ENCODE peak calls at places on chromosome 15, in ten cellular contexts. L, R, I, U, E, M, D, Y, B and O are unnamed samples.

GRCh38 chr15:59152694-59153450 is 47.9 kb downstream of the CCNB2 start:
- DNase-seq in L (no peak), R (no peak), I (no peak), U (no peak), E (no peak), M (no peak), D (no peak), Y (no peak), B (no peak), O (no peak)

GRCh38 chr15:98727115-98728040 is 79.0 kb downstream of the IGF1R start:
- DNase-seq in L (peak), R (peak), I (peak), U (no peak), E (peak), M (peak), D (peak), Y (peak), B (peak), O (peak)

GRCh38 chr15:91186892-91187644 is 87.0 kb downstream of the SV2B start:
- DNase-seq in L (no peak), R (peak), I (peak), U (no peak), E (no peak), M (no peak), D (no peak), Y (peak), B (peak), O (peak)

GRCh38 chr15:65334586-65335231 is 30.2 kb downstream of the RNU5B-1 start:
- DNase-seq in L (peak), R (no peak), I (no peak), U (no peak), E (no peak), M (no peak), D (no peak), Y (no peak), B (peak), O (no peak)

GRCh38 chr15:52428297-52428696 is 100.4 kb downstream of the MYO5A start:
- DNase-seq in L (no peak), R (no peak), I (no peak), U (no peak), E (no peak), M (no peak), D (no peak), Y (no peak), B (no peak), O (no peak)

GRCh38 chr15:99174567-99174966 is 69.7 kb downstream of the SYNM start:
- DNase-seq in L (no peak), R (no peak), I (no peak), U (no peak), E (no peak), M (no peak), D (no peak), Y (no peak), B (no peak), O (no peak)

GRCh38 chr15:31463521-31464102 is 137.0 kb downstream of the KLF13 start:
- DNase-seq in L (no peak), R (no peak), I (no peak), U (no peak), E (peak), M (no peak), D (no peak), Y (no peak), B (no peak), O (no peak)

GRCh38 chr15:66995257-66995656 is 70.1 kb upstream of the SMAD3 start:
- DNase-seq in L (no peak), R (no peak), I (no peak), U (no peak), E (no peak), M (no peak), D (no peak), Y (no peak), B (peak), O (no peak)

GRCh38 chr15:56222302-56222701 is 21.4 kb downstream of the RFX7 start:
- DNase-seq in L (no peak), R (no peak), I (no peak), U (no peak), E (no peak), M (no peak), D (no peak), Y (no peak), B (no peak), O (no peak)

GRCh38 chr15:59501531-59502113 is 63.6 kb downstream of the FAM81A start:
- DNase-seq in L (no peak), R (no peak), I (peak), U (peak), E (no peak), M (no peak), D (peak), Y (peak), B (peak), O (peak)

GRCh38 chr15:90400759-90401314 is 12.8 kb downstream of the IQGAP1 start:
- DNase-seq in L (no peak), R (peak), I (peak), U (peak), E (peak), M (peak), D (peak), Y (peak), B (peak), O (no peak)

GRCh38 chr15:82680200-82681102 is 29.2 kb downstream of the AP3B2 start:
- DNase-seq in L (peak), R (peak), I (no peak), U (peak), E (no peak), M (no peak), D (peak), Y (peak), B (no peak), O (peak)

GRCh38 chr15:79195239-79195638 is 87.3 kb upstream of the ANKRD34C start:
- DNase-seq in L (no peak), R (no peak), I (no peak), U (no peak), E (no peak), M (no peak), D (no peak), Y (no peak), B (no peak), O (no peak)

GRCh38 chr15:90143176-90143655 is 40.9 kb upstream of the IDH2 start:
- DNase-seq in L (peak), R (peak), I (no peak), U (peak), E (no peak), M (peak), D (peak), Y (peak), B (peak), O (peak)

GRCh38 chr15:69165637-69166025 is 5.2 kb downstream of the GLCE start:
- DNase-seq in L (no peak), R (no peak), I (no peak), U (no peak), E (no peak), M (no peak), D (no peak), Y (no peak), B (no peak), O (no peak)

GRCh38 chr15:47737424-47737823 is 20.1 kb downstream of the SEMA6D start:
- DNase-seq in L (no peak), R (no peak), I (no peak), U (no peak), E (no peak), M (no peak), D (no peak), Y (no peak), B (peak), O (no peak)

GRCh38 chr15:81492303-81492702 is 118.3 kb upstream of the TMC3 start:
- DNase-seq in L (no peak), R (no peak), I (no peak), U (no peak), E (no peak), M (no peak), D (no peak), Y (no peak), B (no peak), O (no peak)

GRCh38 chr15:27479232-27480140 is 508.5 kb downstream of the GABRG3 start:
- DNase-seq in L (no peak), R (peak), I (no peak), U (no peak), E (no peak), M (no peak), D (no peak), Y (no peak), B (no peak), O (no peak)

GRCh38 chr15:95603802-95604201 is 726.7 kb upstream of the NR2F2 start:
- DNase-seq in L (no peak), R (no peak), I (no peak), U (no peak), E (no peak), M (no peak), D (no peak), Y (no peak), B (peak), O (no peak)

GRCh38 chr15:52678036-52678467 is 1.1 kb downstream of the ATOSA start:
- DNase-seq in L (peak), R (peak), I (peak), U (peak), E (peak), M (peak), D (peak), Y (peak), B (peak), O (peak)

GRCh38 chr15:69951511-69952209 is 146.1 kb downstream of the TLE3 start:
- DNase-seq in L (no peak), R (no peak), I (no peak), U (no peak), E (no peak), M (no peak), D (no peak), Y (no peak), B (peak), O (no peak)

GRCh38 chr15:81155375-81156218 is 21.5 kb downstream of the CFAP161 start:
- DNase-seq in L (no peak), R (peak), I (no peak), U (peak), E (peak), M (peak), D (no peak), Y (peak), B (peak), O (peak)

GRCh38 chr15:58628206-58629057 is 121.1 kb downstream of the ADAM10 start:
- DNase-seq in L (no peak), R (no peak), I (no peak), U (peak), E (no peak), M (no peak), D (no peak), Y (no peak), B (peak), O (no peak)

GRCh38 chr15:81954158-81954783 is 91.5 kb downstream of the MEX3B start:
- DNase-seq in L (no peak), R (no peak), I (no peak), U (no peak), E (no peak), M (no peak), D (no peak), Y (no peak), B (no peak), O (no peak)

GRCh38 chr15:36992454-36992853 is 107.9 kb downstream of the MEIS2 start:
- DNase-seq in L (no peak), R (no peak), I (no peak), U (no peak), E (no peak), M (no peak), D (no peak), Y (no peak), B (no peak), O (no peak)

GRCh38 chr15:101191242-101191641 is 60.6 kb downstream of the CHSY1 start:
- DNase-seq in L (no peak), R (no peak), I (no peak), U (no peak), E (no peak), M (no peak), D (no peak), Y (no peak), B (no peak), O (no peak)

GRCh38 chr15:66753687-66754377 is 51.8 kb downstream of the SMAD6 start:
- DNase-seq in L (peak), R (peak), I (no peak), U (no peak), E (no peak), M (no peak), D (no peak), Y (no peak), B (no peak), O (no peak)

GRCh38 chr15:20659265-20659664 is 117.7 kb upstream of the GOLGA6L6 start:
- DNase-seq in L (peak), R (peak), I (no peak), U (no peak), E (no peak), M (no peak), D (no peak), Y (no peak), B (no peak), O (no peak)

GRCh38 chr15:60982249-60982932 is 246.7 kb downstream of the RORA start:
- DNase-seq in L (no peak), R (no peak), I (no peak), U (no peak), E (no peak), M (no peak), D (no peak), Y (no peak), B (peak), O (no peak)

DNA sequence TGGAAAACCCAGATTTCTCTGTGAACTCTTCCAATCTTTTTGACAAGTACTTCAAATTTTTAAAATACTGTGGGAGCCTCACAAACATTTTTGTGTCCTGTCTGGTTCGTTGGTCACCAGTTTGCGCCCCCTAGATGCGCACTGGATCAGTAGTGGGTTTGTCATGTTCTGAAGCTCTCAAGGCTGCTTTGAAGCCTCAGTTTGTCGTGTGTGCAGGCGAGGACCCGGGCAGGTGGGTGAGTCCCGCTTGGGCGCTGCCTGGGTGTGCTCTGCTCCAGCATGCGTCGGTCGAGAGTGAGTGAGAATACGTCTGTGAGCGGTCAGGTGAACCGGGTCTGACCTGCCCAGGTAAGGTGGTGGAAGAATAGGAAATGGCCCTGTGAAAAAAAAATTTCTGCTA is 17.3 kb upstream of the AEN start:
- DNase-seq in L (no peak), R (peak), I (no peak), U (no peak), E (no peak), M (no peak), D (no peak), Y (no peak), B (no peak), O (no peak)
- TF ChIP-seq CTCF in L (no peak), R (no peak), I (no peak), U (no peak), E (no peak), M (no peak), D (no peak), Y (no peak), B (no peak), O (no peak)

DNA sequence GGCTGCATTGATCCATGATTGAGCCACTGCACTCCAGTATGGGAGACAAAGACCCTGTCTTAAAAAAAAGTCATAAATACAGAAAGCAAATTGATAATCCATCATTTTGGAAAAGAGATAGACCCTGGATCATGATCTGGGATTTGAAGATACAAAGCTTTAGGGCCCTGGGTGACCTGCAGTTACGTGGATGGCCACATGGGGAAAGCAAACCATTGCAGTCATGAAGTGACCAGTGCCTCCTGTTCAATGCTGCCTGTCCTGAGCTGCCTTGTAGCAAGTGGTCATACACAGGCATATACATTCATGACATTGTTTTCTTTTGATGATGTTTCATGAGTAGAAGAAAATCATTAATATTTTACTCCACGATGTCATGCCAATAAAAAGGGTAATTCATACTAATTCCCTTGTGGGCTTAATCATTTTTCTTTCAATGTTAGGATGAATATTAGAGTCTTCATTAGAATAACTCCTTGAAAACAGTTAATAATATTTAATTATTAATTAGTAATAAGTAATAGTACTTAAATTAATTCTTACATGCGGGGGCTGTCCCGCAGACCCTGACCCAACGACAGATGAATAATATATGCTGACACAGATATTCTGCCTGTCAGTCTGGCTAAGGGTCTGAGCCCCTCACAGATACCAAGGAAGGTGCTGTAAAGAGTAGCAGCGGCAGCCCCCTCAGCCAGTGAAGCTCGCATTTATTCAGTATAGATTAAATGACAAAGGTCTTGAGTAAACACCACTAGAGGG is 109.0 kb upstream of the UNC13C start:
- DNase-seq in L (no peak), R (no peak), I (no peak), U (no peak), E (no peak), M (no peak), D (no peak), Y (no peak), B (no peak), O (peak)
- TF ChIP-seq CTCF in L (no peak), R (no peak), I (peak), U (no peak), E (no peak), M (no peak), D (no peak), Y (peak), B (peak), O (peak)

DNA sequence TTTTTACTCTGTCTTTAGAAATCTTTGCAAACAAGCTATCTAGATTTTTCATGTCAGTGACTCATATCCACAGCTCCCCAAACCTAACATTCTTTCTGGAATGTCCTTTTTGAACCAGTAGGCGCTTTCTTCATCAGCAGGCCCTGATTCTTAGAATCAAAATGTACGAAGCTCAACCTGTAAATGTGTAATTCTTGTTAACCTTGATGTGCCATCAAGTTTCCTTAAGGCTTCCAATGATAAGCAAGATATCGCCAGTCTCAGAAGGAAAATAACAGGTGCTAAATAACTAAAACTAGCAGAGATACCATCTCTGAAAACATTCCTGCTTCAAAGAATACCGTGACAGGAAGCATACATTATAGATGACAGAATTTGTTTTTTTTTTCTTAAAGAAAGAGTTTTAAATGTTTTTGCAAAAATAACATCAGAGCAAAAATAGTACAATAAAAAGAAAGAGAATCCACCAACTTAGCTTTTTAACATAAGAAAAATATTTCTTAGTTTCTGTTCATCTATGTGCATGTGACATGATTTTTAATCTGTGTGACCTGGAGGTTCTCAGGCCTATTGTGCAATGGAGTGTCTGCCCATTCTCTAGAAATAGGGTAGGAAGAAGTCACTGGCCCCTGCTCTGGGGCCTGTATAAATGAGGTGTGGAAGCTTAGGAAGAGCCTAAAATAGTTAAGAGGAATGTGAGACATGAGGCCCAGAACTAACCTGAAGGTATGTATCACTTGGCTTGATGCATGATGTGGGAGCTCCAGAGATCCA is 14.7 kb upstream of the SECISBP2L start:
- DNase-seq in L (no peak), R (no peak), I (no peak), U (no peak), E (no peak), M (no peak), D (no peak), Y (no peak), B (peak), O (no peak)
- TF ChIP-seq CTCF in L (no peak), R (no peak), I (no peak), U (no peak), E (no peak), M (no peak), D (no peak), Y (no peak), B (no peak), O (no peak)

DNA sequence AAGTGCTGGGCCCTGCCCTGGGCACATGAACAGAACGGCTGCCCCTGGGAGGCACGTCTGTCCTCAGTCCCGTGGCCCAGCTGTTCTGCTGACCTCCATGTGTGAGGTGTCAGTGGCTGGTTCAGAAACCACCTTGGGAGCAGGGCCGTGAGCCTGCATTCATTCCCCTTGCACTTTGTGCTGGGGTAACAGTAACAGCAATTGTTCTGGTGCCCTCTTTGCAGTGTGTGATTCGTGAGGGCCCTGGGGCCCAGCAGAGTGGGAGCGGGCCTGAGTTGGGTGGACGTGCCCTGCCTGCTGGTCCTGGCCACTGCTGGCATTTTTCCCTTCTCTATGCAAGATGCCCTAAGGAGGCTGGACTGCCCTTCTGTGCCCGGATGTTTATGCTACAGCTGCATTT is 50.4 kb upstream of the MYZAP start:
- DNase-seq in L (no peak), R (no peak), I (no peak), U (no peak), E (no peak), M (no peak), D (no peak), Y (no peak), B (no peak), O (no peak)
- TF ChIP-seq CTCF in L (no peak), R (no peak), I (no peak), U (no peak), E (no peak), M (no peak), D (no peak), Y (no peak), B (no peak), O (no peak)

GRCh38 chr15:75029378-75030022 is 6.1 kb downstream of the PPCDC start:
- DNase-seq in L (peak), R (peak), I (no peak), U (peak), E (peak), M (peak), D (peak), Y (peak), B (peak), O (peak)
- TF ChIP-seq CTCF in L (peak), R (peak), I (peak), U (peak), E (peak), M (peak), D (peak), Y (peak), B (peak), O (peak)

DNA sequence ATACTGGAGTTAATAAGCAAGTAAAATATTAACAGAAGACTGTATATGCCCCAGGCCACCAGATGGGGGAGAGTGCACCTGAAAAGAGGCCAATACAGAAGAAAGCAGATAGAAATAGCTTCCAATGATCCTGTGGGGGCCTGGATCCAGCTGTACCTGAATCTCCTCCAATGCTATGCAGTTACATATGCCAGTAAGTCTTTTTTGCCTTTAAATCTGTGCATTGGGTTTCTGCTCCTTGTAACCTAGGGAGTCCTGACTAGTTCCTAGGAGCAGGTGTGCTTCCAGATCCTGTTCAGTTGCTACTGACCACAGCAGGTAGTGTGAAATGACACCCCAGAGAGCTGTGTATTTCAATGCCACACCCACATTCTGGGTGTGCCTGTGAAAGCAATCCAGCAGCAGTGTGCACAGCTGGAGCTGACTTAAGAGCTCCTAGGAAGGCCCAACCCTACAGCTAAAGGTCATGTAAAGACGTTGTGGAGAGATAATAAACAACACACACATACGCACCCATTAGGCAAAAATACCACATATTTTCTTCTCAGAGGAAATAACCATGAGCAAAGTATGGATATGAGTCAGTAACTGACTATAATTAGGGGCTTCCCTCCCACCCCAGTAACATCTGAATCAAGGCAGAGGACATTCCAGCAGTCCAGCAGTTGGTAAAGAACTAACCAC is 62.2 kb upstream of the AKAP13 start:
- DNase-seq in L (no peak), R (no peak), I (peak), U (peak), E (no peak), M (no peak), D (peak), Y (peak), B (peak), O (no peak)
- TF ChIP-seq CTCF in L (no peak), R (no peak), I (no peak), U (no peak), E (no peak), M (no peak), D (no peak), Y (peak), B (peak), O (peak)

GRCh38 chr15:83764201-83764839 is 110.4 kb downstream of the ADAMTSL3 start:
- DNase-seq in L (no peak), R (no peak), I (no peak), U (no peak), E (no peak), M (peak), D (no peak), Y (no peak), B (peak), O (no peak)
- TF ChIP-seq CTCF in L (no peak), R (no peak), I (no peak), U (no peak), E (no peak), M (no peak), D (no peak), Y (no peak), B (no peak), O (no peak)